ENCODE peak calls at places on chromosome 3, in nine cellular contexts. One of them, this sample, is unnamed.

GRCh38 chr3:81216192-81216591 is 545.3 kb downstream of the GBE1 start:
- DNase-seq in fibroblast of pulmonary artery: peak
- DNase-seq in H54: no peak
- DNase-seq in myocyte: peak
- DNase-seq in central memory CD8-positive, alpha-beta T cell: no peak
- DNase-seq in HS-5: peak
- DNase-seq in GDM1: no peak
- DNase-seq in HL-60: no peak
- DNase-seq in tibial artery: no peak
- DNase-seq in this sample: no peak

GRCh38 chr3:149398296-149398695 is 20.8 kb upstream of the TM4SF1 start:
- DNase-seq in fibroblast of pulmonary artery: no peak
- DNase-seq in H54: no peak
- DNase-seq in myocyte: no peak
- DNase-seq in central memory CD8-positive, alpha-beta T cell: no peak
- DNase-seq in HS-5: no peak
- DNase-seq in GDM1: no peak
- DNase-seq in HL-60: no peak
- DNase-seq in tibial artery: no peak
- DNase-seq in this sample: no peak

GRCh38 chr3:4508048-4508981 is 15.2 kb downstream of the ITPR1 start:
- DNase-seq in fibroblast of pulmonary artery: no peak
- DNase-seq in H54: no peak
- DNase-seq in myocyte: no peak
- DNase-seq in central memory CD8-positive, alpha-beta T cell: no peak
- DNase-seq in HS-5: no peak
- DNase-seq in GDM1: no peak
- DNase-seq in HL-60: no peak
- DNase-seq in tibial artery: no peak
- DNase-seq in this sample: peak

GRCh38 chr3:150699068-150699635 is 4.6 kb downstream of the ERICH6 start:
- DNase-seq in fibroblast of pulmonary artery: peak
- DNase-seq in H54: peak
- DNase-seq in myocyte: peak
- DNase-seq in central memory CD8-positive, alpha-beta T cell: no peak
- DNase-seq in HS-5: no peak
- DNase-seq in GDM1: no peak
- DNase-seq in HL-60: no peak
- DNase-seq in tibial artery: no peak
- DNase-seq in this sample: no peak

GRCh38 chr3:192850501-192850981 is 67.1 kb downstream of the MB21D2 start:
- DNase-seq in fibroblast of pulmonary artery: no peak
- DNase-seq in H54: peak
- DNase-seq in myocyte: no peak
- DNase-seq in central memory CD8-positive, alpha-beta T cell: no peak
- DNase-seq in HS-5: no peak
- DNase-seq in GDM1: no peak
- DNase-seq in HL-60: no peak
- DNase-seq in tibial artery: no peak
- DNase-seq in this sample: no peak

GRCh38 chr3:169158379-169158778 is 505.1 kb downstream of the MECOM start:
- DNase-seq in fibroblast of pulmonary artery: no peak
- DNase-seq in H54: no peak
- DNase-seq in myocyte: no peak
- DNase-seq in central memory CD8-positive, alpha-beta T cell: no peak
- DNase-seq in HS-5: no peak
- DNase-seq in GDM1: no peak
- DNase-seq in HL-60: no peak
- DNase-seq in tibial artery: no peak
- DNase-seq in this sample: no peak

GRCh38 chr3:98612587-98612986 is 19.2 kb upstream of the CPOX start:
- DNase-seq in fibroblast of pulmonary artery: peak
- DNase-seq in H54: no peak
- DNase-seq in myocyte: no peak
- DNase-seq in central memory CD8-positive, alpha-beta T cell: no peak
- DNase-seq in HS-5: no peak
- DNase-seq in GDM1: no peak
- DNase-seq in HL-60: peak
- DNase-seq in tibial artery: no peak
- DNase-seq in this sample: no peak

GRCh38 chr3:140308535-140308934 is 369.3 kb upstream of the TRIM42 start:
- DNase-seq in fibroblast of pulmonary artery: no peak
- DNase-seq in H54: no peak
- DNase-seq in myocyte: no peak
- DNase-seq in central memory CD8-positive, alpha-beta T cell: no peak
- DNase-seq in HS-5: no peak
- DNase-seq in GDM1: no peak
- DNase-seq in HL-60: no peak
- DNase-seq in tibial artery: no peak
- DNase-seq in this sample: no peak

GRCh38 chr3:45915518-45916231 is 27.6 kb upstream of the CXCR6 start:
- DNase-seq in fibroblast of pulmonary artery: peak
- DNase-seq in H54: peak
- DNase-seq in myocyte: peak
- DNase-seq in central memory CD8-positive, alpha-beta T cell: peak
- DNase-seq in HS-5: peak
- DNase-seq in GDM1: no peak
- DNase-seq in HL-60: peak
- DNase-seq in tibial artery: no peak
- DNase-seq in this sample: no peak

GRCh38 chr3:15839568-15839967 is 41.8 kb upstream of the ANKRD28 start:
- DNase-seq in fibroblast of pulmonary artery: no peak
- DNase-seq in H54: no peak
- DNase-seq in myocyte: no peak
- DNase-seq in central memory CD8-positive, alpha-beta T cell: no peak
- DNase-seq in HS-5: no peak
- DNase-seq in GDM1: no peak
- DNase-seq in HL-60: no peak
- DNase-seq in tibial artery: no peak
- DNase-seq in this sample: no peak

GRCh38 chr3:9067352-9067975 is 104.2 kb upstream of the RAD18 start:
- DNase-seq in fibroblast of pulmonary artery: peak
- DNase-seq in H54: peak
- DNase-seq in myocyte: peak
- DNase-seq in central memory CD8-positive, alpha-beta T cell: no peak
- DNase-seq in HS-5: no peak
- DNase-seq in GDM1: peak
- DNase-seq in HL-60: peak
- DNase-seq in tibial artery: no peak
- DNase-seq in this sample: peak

GRCh38 chr3:9727041-9727595 is 4.4 kb upstream of the BRPF1 start:
- DNase-seq in fibroblast of pulmonary artery: no peak
- DNase-seq in H54: no peak
- DNase-seq in myocyte: no peak
- DNase-seq in central memory CD8-positive, alpha-beta T cell: peak
- DNase-seq in HS-5: no peak
- DNase-seq in GDM1: no peak
- DNase-seq in HL-60: peak
- DNase-seq in tibial artery: no peak
- DNase-seq in this sample: no peak

GRCh38 chr3:18443670-18444596 is 18.8 kb upstream of the SATB1 start:
- DNase-seq in fibroblast of pulmonary artery: no peak
- DNase-seq in H54: no peak
- DNase-seq in myocyte: no peak
- DNase-seq in central memory CD8-positive, alpha-beta T cell: no peak
- DNase-seq in HS-5: no peak
- DNase-seq in GDM1: no peak
- DNase-seq in HL-60: peak
- DNase-seq in tibial artery: peak
- DNase-seq in this sample: no peak

GRCh38 chr3:15647629-15648167 is 46.2 kb downstream of the BTD start:
- DNase-seq in fibroblast of pulmonary artery: peak
- DNase-seq in H54: peak
- DNase-seq in myocyte: peak
- DNase-seq in central memory CD8-positive, alpha-beta T cell: no peak
- DNase-seq in HS-5: peak
- DNase-seq in GDM1: peak
- DNase-seq in HL-60: peak
- DNase-seq in tibial artery: no peak
- DNase-seq in this sample: no peak

GRCh38 chr3:69081583-69082262 is 1.6 kb upstream of the UBA3 start:
- DNase-seq in fibroblast of pulmonary artery: no peak
- DNase-seq in H54: no peak
- DNase-seq in myocyte: peak
- DNase-seq in central memory CD8-positive, alpha-beta T cell: no peak
- DNase-seq in HS-5: no peak
- DNase-seq in GDM1: peak
- DNase-seq in HL-60: no peak
- DNase-seq in tibial artery: no peak
- DNase-seq in this sample: no peak

GRCh38 chr3:186640929-186641328 is 730 bp downstream of the FETUB start:
- DNase-seq in fibroblast of pulmonary artery: no peak
- DNase-seq in H54: no peak
- DNase-seq in myocyte: no peak
- DNase-seq in central memory CD8-positive, alpha-beta T cell: no peak
- DNase-seq in HS-5: no peak
- DNase-seq in GDM1: no peak
- DNase-seq in HL-60: no peak
- DNase-seq in tibial artery: no peak
- DNase-seq in this sample: no peak

GRCh38 chr3:134543113-134543512 is 57.3 kb downstream of the CEP63 start:
- DNase-seq in fibroblast of pulmonary artery: peak
- DNase-seq in H54: no peak
- DNase-seq in myocyte: no peak
- DNase-seq in central memory CD8-positive, alpha-beta T cell: no peak
- DNase-seq in HS-5: no peak
- DNase-seq in GDM1: no peak
- DNase-seq in HL-60: peak
- DNase-seq in tibial artery: no peak
- DNase-seq in this sample: no peak

GRCh38 chr3:58667229-58667628 is 655 bp upstream of the FAM3D start:
- DNase-seq in fibroblast of pulmonary artery: no peak
- DNase-seq in H54: no peak
- DNase-seq in myocyte: no peak
- DNase-seq in central memory CD8-positive, alpha-beta T cell: no peak
- DNase-seq in HS-5: no peak
- DNase-seq in GDM1: no peak
- DNase-seq in HL-60: no peak
- DNase-seq in tibial artery: no peak
- DNase-seq in this sample: no peak

GRCh38 chr3:122668930-122669730 is 11.5 kb upstream of the PARP14 start:
- DNase-seq in fibroblast of pulmonary artery: peak
- DNase-seq in H54: no peak
- DNase-seq in myocyte: no peak
- DNase-seq in central memory CD8-positive, alpha-beta T cell: no peak
- DNase-seq in HS-5: peak
- DNase-seq in GDM1: no peak
- DNase-seq in HL-60: no peak
- DNase-seq in tibial artery: no peak
- DNase-seq in this sample: no peak

GRCh38 chr3:171811059-171811912 is 1.0 kb upstream of the PLD1 start:
- DNase-seq in fibroblast of pulmonary artery: peak
- DNase-seq in H54: no peak
- DNase-seq in myocyte: peak
- DNase-seq in central memory CD8-positive, alpha-beta T cell: no peak
- DNase-seq in HS-5: peak
- DNase-seq in GDM1: no peak
- DNase-seq in HL-60: peak
- DNase-seq in tibial artery: peak
- DNase-seq in this sample: peak

GRCh38 chr3:56839784-56840724 is 38.3 kb upstream of the ARHGEF3 start:
- DNase-seq in fibroblast of pulmonary artery: peak
- DNase-seq in H54: no peak
- DNase-seq in myocyte: peak
- DNase-seq in central memory CD8-positive, alpha-beta T cell: no peak
- DNase-seq in HS-5: peak
- DNase-seq in GDM1: no peak
- DNase-seq in HL-60: no peak
- DNase-seq in tibial artery: no peak
- DNase-seq in this sample: no peak

GRCh38 chr3:194994551-194994981 is 276.4 kb downstream of the XXYLT1 start:
- DNase-seq in fibroblast of pulmonary artery: no peak
- DNase-seq in H54: no peak
- DNase-seq in myocyte: no peak
- DNase-seq in central memory CD8-positive, alpha-beta T cell: no peak
- DNase-seq in HS-5: no peak
- DNase-seq in GDM1: no peak
- DNase-seq in HL-60: no peak
- DNase-seq in tibial artery: peak
- DNase-seq in this sample: no peak

GRCh38 chr3:147945968-147946519 is 536.9 kb downstream of the ZIC1 start:
- DNase-seq in fibroblast of pulmonary artery: peak
- DNase-seq in H54: peak
- DNase-seq in myocyte: peak
- DNase-seq in central memory CD8-positive, alpha-beta T cell: no peak
- DNase-seq in HS-5: peak
- DNase-seq in GDM1: no peak
- DNase-seq in HL-60: no peak
- DNase-seq in tibial artery: no peak
- DNase-seq in this sample: peak

GRCh38 chr3:58323795-58324674 is 8.7 kb upstream of the PXK start:
- DNase-seq in fibroblast of pulmonary artery: no peak
- DNase-seq in H54: no peak
- DNase-seq in myocyte: no peak
- DNase-seq in central memory CD8-positive, alpha-beta T cell: no peak
- DNase-seq in HS-5: no peak
- DNase-seq in GDM1: no peak
- DNase-seq in HL-60: no peak
- DNase-seq in tibial artery: no peak
- DNase-seq in this sample: no peak

GRCh38 chr3:183664913-183665381 is 29.5 kb downstream of the KLHL24 start:
- DNase-seq in fibroblast of pulmonary artery: peak
- DNase-seq in H54: peak
- DNase-seq in myocyte: peak
- DNase-seq in central memory CD8-positive, alpha-beta T cell: no peak
- DNase-seq in HS-5: peak
- DNase-seq in GDM1: no peak
- DNase-seq in HL-60: no peak
- DNase-seq in tibial artery: no peak
- DNase-seq in this sample: no peak

GRCh38 chr3:196968233-196969000 is at the start of gene PIGZ:
- DNase-seq in fibroblast of pulmonary artery: peak
- DNase-seq in H54: peak
- DNase-seq in myocyte: peak
- DNase-seq in central memory CD8-positive, alpha-beta T cell: no peak
- DNase-seq in HS-5: no peak
- DNase-seq in GDM1: peak
- DNase-seq in HL-60: peak
- DNase-seq in tibial artery: no peak
- DNase-seq in this sample: no peak

GRCh38 chr3:52436500-52437106 is 8.3 kb downstream of the SEMA3G start:
- DNase-seq in fibroblast of pulmonary artery: peak
- DNase-seq in H54: no peak
- DNase-seq in myocyte: peak
- DNase-seq in central memory CD8-positive, alpha-beta T cell: no peak
- DNase-seq in HS-5: no peak
- DNase-seq in GDM1: no peak
- DNase-seq in HL-60: peak
- DNase-seq in tibial artery: peak
- DNase-seq in this sample: peak

GRCh38 chr3:170359178-170359704 is 1.7 kb downstream of the SKIL start:
- DNase-seq in fibroblast of pulmonary artery: no peak
- DNase-seq in H54: no peak
- DNase-seq in myocyte: no peak
- DNase-seq in central memory CD8-positive, alpha-beta T cell: no peak
- DNase-seq in HS-5: no peak
- DNase-seq in GDM1: no peak
- DNase-seq in HL-60: no peak
- DNase-seq in tibial artery: no peak
- DNase-seq in this sample: no peak

GRCh38 chr3:41323860-41324259 is 124.6 kb downstream of the CTNNB1 start:
- DNase-seq in fibroblast of pulmonary artery: no peak
- DNase-seq in H54: no peak
- DNase-seq in myocyte: no peak
- DNase-seq in central memory CD8-positive, alpha-beta T cell: no peak
- DNase-seq in HS-5: no peak
- DNase-seq in GDM1: no peak
- DNase-seq in HL-60: no peak
- DNase-seq in tibial artery: no peak
- DNase-seq in this sample: no peak

GRCh38 chr3:126024049-126024854 is 55.3 kb downstream of the ROPN1B start:
- DNase-seq in fibroblast of pulmonary artery: no peak
- DNase-seq in H54: no peak
- DNase-seq in myocyte: no peak
- DNase-seq in central memory CD8-positive, alpha-beta T cell: no peak
- DNase-seq in HS-5: no peak
- DNase-seq in GDM1: no peak
- DNase-seq in HL-60: no peak
- DNase-seq in tibial artery: no peak
- DNase-seq in this sample: no peak